ENCODE peak calls at places on chromosome 3, in ten cellular contexts. H is BE2C, A is neural crest cell, K is heart left ventricle, Q is A549, J is choroid plexus epithelial cell, I is adrenal gland, S is cardiac muscle cell, Z is heart right ventricle, P is suprapubic skin. W is an unnamed sample.

GRCh38 chr3:48928679-48929078 is 10.0 kb downstream of the ARIH2 start:
- DNase-seq in H (no peak), A (no peak), K (no peak), Q (no peak), J (peak), I (no peak), S (peak), Z (no peak), P (no peak), W (no peak)

GRCh38 chr3:16743276-16743675 is 138.1 kb upstream of the DAZL start:
- DNase-seq in H (no peak), A (no peak), K (no peak), Q (no peak), J (no peak), I (no peak), S (peak), Z (no peak), P (no peak), W (no peak)

GRCh38 chr3:112629425-112629824 is 11.5 kb downstream of the CCDC80 start:
- DNase-seq in H (peak), A (no peak), K (no peak), Q (peak), J (peak), I (peak), S (peak), Z (peak), P (no peak), W (no peak)

GRCh38 chr3:193902557-193903256 is 233.2 kb upstream of the HES1 start:
- DNase-seq in H (no peak), A (no peak), K (no peak), Q (no peak), J (no peak), I (no peak), S (no peak), Z (no peak), P (no peak), W (peak)

GRCh38 chr3:16993227-16993626 is 108.5 kb downstream of the PLCL2 start:
- DNase-seq in H (no peak), A (no peak), K (no peak), Q (no peak), J (peak), I (no peak), S (peak), Z (no peak), P (no peak), W (no peak)

GRCh38 chr3:45131201-45131600 is 15.0 kb downstream of the CDCP1 start:
- DNase-seq in H (no peak), A (no peak), K (no peak), Q (no peak), J (peak), I (no peak), S (peak), Z (no peak), P (no peak), W (no peak)

GRCh38 chr3:177358968-177359600 is 161.8 kb upstream of the TBL1XR1 start:
- DNase-seq in H (peak), A (peak), K (peak), Q (peak), J (peak), I (peak), S (peak), Z (peak), P (peak), W (peak)

GRCh38 chr3:48679416-48680380 is 6.0 kb downstream of the NCKIPSD start:
- DNase-seq in H (no peak), A (no peak), K (no peak), Q (no peak), J (no peak), I (no peak), S (no peak), Z (no peak), P (no peak), W (no peak)

GRCh38 chr3:65636326-65636725 is 402.4 kb downstream of the MAGI1 start:
- DNase-seq in H (peak), A (no peak), K (no peak), Q (no peak), J (no peak), I (no peak), S (no peak), Z (no peak), P (no peak), W (no peak)

GRCh38 chr3:151774235-151774634 is 39.7 kb upstream of the AADAC start:
- DNase-seq in H (no peak), A (no peak), K (no peak), Q (no peak), J (no peak), I (no peak), S (no peak), Z (no peak), P (no peak), W (no peak)

GRCh38 chr3:138921316-138922292 is 25.3 kb downstream of the FOXL2 start:
- DNase-seq in H (no peak), A (no peak), K (no peak), Q (no peak), J (peak), I (peak), S (peak), Z (no peak), P (no peak), W (no peak)

GRCh38 chr3:194367992-194368841 is 1.3 kb downstream of the LRRC15 start:
- DNase-seq in H (no peak), A (no peak), K (no peak), Q (no peak), J (no peak), I (no peak), S (peak), Z (no peak), P (no peak), W (peak)

GRCh38 chr3:8456118-8456811 is 45.4 kb upstream of the LMCD1 start:
- DNase-seq in H (no peak), A (no peak), K (no peak), Q (peak), J (no peak), I (no peak), S (no peak), Z (no peak), P (no peak), W (no peak)

GRCh38 chr3:59885907-59886400 is 836.1 kb upstream of the CFAP20DC start:
- DNase-seq in H (no peak), A (no peak), K (no peak), Q (no peak), J (no peak), I (no peak), S (no peak), Z (no peak), P (no peak), W (no peak)

DNA sequence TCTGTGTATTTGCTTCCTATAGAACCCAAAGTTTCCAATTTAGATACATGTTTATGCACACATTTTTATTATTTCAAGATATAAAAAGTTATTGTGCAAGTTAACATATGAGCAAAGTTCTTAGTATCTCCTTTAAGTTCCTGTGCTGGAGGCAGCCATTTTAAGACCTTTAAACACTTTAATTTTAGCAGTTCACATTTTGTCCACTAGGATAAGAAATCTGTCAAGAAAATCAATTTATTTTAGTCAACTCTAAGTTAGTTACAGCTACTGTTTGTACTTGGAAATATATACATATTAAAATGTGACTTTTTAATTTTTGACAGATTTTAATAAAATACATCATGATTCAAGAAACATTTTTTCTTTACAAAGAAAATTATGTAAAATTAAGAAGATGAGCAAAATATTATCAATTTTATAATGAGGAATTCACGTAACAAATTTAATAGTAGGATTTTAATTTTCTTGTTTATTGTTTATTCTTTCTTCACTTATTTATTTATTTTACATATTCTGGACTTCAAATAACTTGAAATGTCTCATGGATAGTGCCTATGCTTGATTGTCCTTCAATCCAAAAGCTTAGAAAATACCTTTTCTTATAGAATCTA is 402.6 kb upstream of the GBE1 start:
- DNase-seq in H (no peak), A (no peak), K (no peak), Q (peak), J (peak), I (no peak), S (peak), Z (no peak), P (no peak), W (no peak)
- TF ChIP-seq CTCF in H (peak), A (peak), K (no peak), Q (no peak), J (peak), I (no peak), S (no peak), Z (peak), P (no peak), W (peak)

GRCh38 chr3:184145120-184145524 is 10.0 kb downstream of the EIF2B5 start:
- DNase-seq in H (peak), A (no peak), K (no peak), Q (peak), J (peak), I (peak), S (peak), Z (peak), P (no peak), W (no peak)
- TF ChIP-seq CTCF in H (peak), A (peak), K (peak), Q (peak), J (peak), I (peak), S (peak), Z (no peak), P (peak), W (peak)

GRCh38 chr3:164514576-164514975 is 563.7 kb downstream of the SI start:
- DNase-seq in H (no peak), A (no peak), K (no peak), Q (no peak), J (no peak), I (no peak), S (no peak), Z (no peak), P (no peak), W (no peak)
- TF ChIP-seq CTCF in H (no peak), A (no peak), K (no peak), Q (no peak), J (no peak), I (no peak), S (no peak), Z (no peak), P (no peak), W (no peak)

GRCh38 chr3:190593075-190593474 is 79.2 kb downstream of the IL1RAP start:
- DNase-seq in H (no peak), A (no peak), K (no peak), Q (no peak), J (no peak), I (no peak), S (no peak), Z (no peak), P (no peak), W (no peak)
- TF ChIP-seq CTCF in H (no peak), A (no peak), K (no peak), Q (no peak), J (no peak), I (no peak), S (no peak), Z (no peak), P (no peak), W (no peak)

W was measured in nephron progenitor cell.